ENCODE peak calls at places on chromosome 15, in nine cellular contexts. K is lower lobe of right lung; A is left ventricle myocardium superior; F is globus pallidus; J is effector memory CD8-positive, alpha-beta T cell; R is Caki2; M is activated naive CD8-positive, alpha-beta T cell treated with anti-CD3 and anti-CD28 coated beads, Interleukin-2, amount 50 U/mL, for 24 hours; Z is heart left ventricle; U is T-helper 9 cell. L is an unnamed sample.

GRCh38 chr15:52672661-52673060 is 6.5 kb downstream of the ATOSA start:
- DNase-seq in K (no peak), A (no peak), F (no peak), J (no peak), R (no peak), M (no peak), Z (no peak), U (no peak), L (no peak)

GRCh38 chr15:60358935-60359672 is 38.7 kb downstream of the ANXA2 start:
- DNase-seq in K (no peak), A (no peak), F (no peak), J (no peak), R (no peak), M (no peak), Z (no peak), U (no peak), L (no peak)

GRCh38 chr15:70761046-70761445 is 2.3 kb downstream of the UACA start:
- DNase-seq in K (no peak), A (no peak), F (no peak), J (no peak), R (no peak), M (no peak), Z (no peak), U (no peak), L (no peak)

GRCh38 chr15:68536331-68537095 is 42.3 kb upstream of the CORO2B start:
- DNase-seq in K (no peak), A (no peak), F (no peak), J (no peak), R (no peak), M (no peak), Z (no peak), U (no peak), L (no peak)

GRCh38 chr15:67240235-67241131 is 14.0 kb downstream of the AAGAB start:
- DNase-seq in K (no peak), A (no peak), F (no peak), J (peak; percentile 16), R (peak; percentile 24), M (no peak), Z (no peak), U (no peak), L (no peak)

GRCh38 chr15:91225728-91226127 is 125.7 kb downstream of the SV2B start:
- DNase-seq in K (no peak), A (peak; percentile 59), F (no peak), J (no peak), R (no peak), M (no peak), Z (no peak), U (no peak), L (no peak)

GRCh38 chr15:89496155-89497098 is at the start of gene RHCG:
- DNase-seq in K (no peak), A (peak; percentile 36), F (peak; percentile 5), J (no peak), R (no peak), M (peak; percentile 12), Z (no peak), U (no peak), L (no peak)

GRCh38 chr15:77764095-77764494 is 131.4 kb upstream of the LINGO1 start:
- DNase-seq in K (no peak), A (no peak), F (no peak), J (no peak), R (no peak), M (no peak), Z (no peak), U (no peak), L (no peak)

GRCh38 chr15:34039506-34040123 is 611 bp upstream of the AVEN start:
- DNase-seq in K (no peak), A (no peak), F (peak; percentile 17), J (no peak), R (no peak), M (peak; percentile 51), Z (no peak), U (no peak), L (no peak)

GRCh38 chr15:91473894-91474293 is 373.8 kb downstream of the SV2B start:
- DNase-seq in K (no peak), A (no peak), F (no peak), J (no peak), R (no peak), M (no peak), Z (no peak), U (no peak), L (no peak)

GRCh38 chr15:42919794-42920280 is 741 bp downstream of the TTBK2 start:
- DNase-seq in K (no peak), A (no peak), F (peak; percentile 44), J (peak; percentile 15), R (peak; percentile 45), M (peak; percentile 17), Z (no peak), U (peak; percentile 0), L (no peak)

GRCh38 chr15:82313446-82313845 is 35.8 kb downstream of the GOLGA6L10 start:
- DNase-seq in K (no peak), A (no peak), F (no peak), J (no peak), R (no peak), M (no peak), Z (no peak), U (no peak), L (no peak)

GRCh38 chr15:40407343-40407990 is 1.9 kb downstream of the IVD start:
- DNase-seq in K (no peak), A (no peak), F (no peak), J (no peak), R (no peak), M (no peak), Z (no peak), U (no peak), L (no peak)

GRCh38 chr15:57923311-57923710 is 142.2 kb downstream of the ALDH1A2 start:
- DNase-seq in K (no peak), A (no peak), F (no peak), J (no peak), R (no peak), M (no peak), Z (no peak), U (no peak), L (no peak)

GRCh38 chr15:60326824-60327654 is 70.7 kb downstream of the ANXA2 start:
- DNase-seq in K (no peak), A (no peak), F (peak; percentile 40), J (peak; percentile 39), R (peak; percentile 42), M (peak; percentile 17), Z (no peak), U (no peak), L (no peak)

GRCh38 chr15:64883097-64883581 is 28.6 kb upstream of the ANKDD1A start:
- DNase-seq in K (no peak), A (peak; percentile 4), F (no peak), J (peak; percentile 41), R (no peak), M (peak; percentile 27), Z (no peak), U (no peak), L (no peak)

GRCh38 chr15:99436472-99437314 is 129.1 kb upstream of the MEF2A start:
- DNase-seq in K (no peak), A (no peak), F (no peak), J (no peak), R (no peak), M (no peak), Z (peak; percentile 64), U (no peak), L (no peak)

GRCh38 chr15:90106522-90107117 is 4.4 kb upstream of the IDH2 start:
- DNase-seq in K (no peak), A (peak; percentile 78), F (no peak), J (no peak), R (peak; percentile 69), M (no peak), Z (peak; percentile 63), U (no peak), L (no peak)

GRCh38 chr15:100771745-100772144 is 107.9 kb upstream of the ALDH1A3 start:
- DNase-seq in K (no peak), A (no peak), F (no peak), J (no peak), R (no peak), M (no peak), Z (no peak), U (no peak), L (no peak)

GRCh38 chr15:42144841-42145375 is 11.5 kb downstream of the PLA2G4F start:
- DNase-seq in K (no peak), A (no peak), F (no peak), J (no peak), R (no peak), M (no peak), Z (no peak), U (no peak), L (no peak)

GRCh38 chr15:41790756-41791546 is 16.7 kb downstream of the MAPKBP1 start:
- DNase-seq in K (no peak), A (no peak), F (no peak), J (no peak), R (peak; percentile 50), M (no peak), Z (no peak), U (no peak), L (no peak)

GRCh38 chr15:38536201-38536676 is 28.4 kb downstream of the RASGRP1 start:
- DNase-seq in K (no peak), A (peak; percentile 68), F (peak; percentile 21), J (no peak), R (peak; percentile 97), M (no peak), Z (peak; percentile 67), U (no peak), L (peak; percentile 18)

GRCh38 chr15:90915216-90915807 is 12.2 kb downstream of the MAN2A2 start:
- DNase-seq in K (peak; percentile 34), A (no peak), F (no peak), J (no peak), R (no peak), M (no peak), Z (no peak), U (no peak), L (no peak)

GRCh38 chr15:42577514-42578031 is 2.2 kb downstream of the STARD9 start:
- DNase-seq in K (no peak), A (no peak), F (no peak), J (no peak), R (no peak), M (no peak), Z (no peak), U (no peak), L (no peak)

GRCh38 chr15:90381515-90381914 is 6.5 kb upstream of the IQGAP1 start:
- DNase-seq in K (no peak), A (no peak), F (no peak), J (no peak), R (no peak), M (no peak), Z (no peak), U (no peak), L (no peak)

GRCh38 chr15:65533057-65533752 is 2.9 kb downstream of the HACD3 start:
- DNase-seq in K (no peak), A (no peak), F (no peak), J (no peak), R (no peak), M (no peak), Z (no peak), U (no peak), L (no peak)

GRCh38 chr15:67266870-67267269 is 12.3 kb downstream of the IQCH start:
- DNase-seq in K (no peak), A (no peak), F (no peak), J (no peak), R (no peak), M (no peak), Z (no peak), U (no peak), L (no peak)

GRCh38 chr15:84883433-84883832 is 1.0 kb upstream of the SLC28A1 start:
- DNase-seq in K (no peak), A (no peak), F (no peak), J (no peak), R (no peak), M (no peak), Z (no peak), U (no peak), L (no peak)

GRCh38 chr15:72474912-72475601 is 927 bp downstream of the ARIH1 start:
- DNase-seq in K (peak; percentile 89), A (peak; percentile 82), F (peak; percentile 61), J (peak; percentile 75), R (peak; percentile 76), M (peak; percentile 78), Z (peak; percentile 85), U (peak; percentile 73), L (no peak)

GRCh38 chr15:35784745-35785144 is 238.8 kb upstream of the DPH6 start:
- DNase-seq in K (no peak), A (no peak), F (no peak), J (no peak), R (no peak), M (no peak), Z (no peak), U (no peak), L (peak; percentile 13)

GRCh38 chr15:98823012-98823458 is 174.7 kb downstream of the IGF1R start:
- DNase-seq in K (no peak), A (no peak), F (no peak), J (no peak), R (peak; percentile 58), M (no peak), Z (no peak), U (no peak), L (peak; percentile 43)